ENCODE peak calls at places on chromosomes 5 and 9, in ten cellular contexts. One of them, this sample, is unnamed. For H3K4me1, the result is how much of the 10 kb centered on the place peaks cover.

GRCh38 chr5:176743136-176743827 is 67.1 kb upstream of the UNC5A start:
- DNase-seq in ovary: no peak
- DNase-seq in A549: no peak
- DNase-seq in heart right ventricle: no peak
- DNase-seq in spleen: peak
- DNase-seq in lung: peak
- DNase-seq in HCT116: no peak
- DNase-seq in right atrium auricular region: peak
- DNase-seq in cardiac muscle cell: no peak
- DNase-seq in CD4-positive, CD25-positive, alpha-beta regulatory T cell: no peak
- DNase-seq in this sample: peak

GRCh38 chr5:73382412-73382795 is 66.2 kb downstream of the FOXD1 start:
- DNase-seq in lung: no peak
- DNase-seq in HCT116: no peak
- DNase-seq in CD4-positive, CD25-positive, alpha-beta regulatory T cell: no peak
- DNase-seq in A549: no peak
- DNase-seq in spleen: no peak
- DNase-seq in cardiac muscle cell: no peak
- DNase-seq in heart right ventricle: no peak
- DNase-seq in right atrium auricular region: no peak
- DNase-seq in ovary: no peak
- DNase-seq in this sample: no peak

GRCh38 chr5:134905246-134905996 is 490 bp downstream of the PCBD2 start:
- DNase-seq in heart right ventricle: no peak
- DNase-seq in spleen: peak
- DNase-seq in HCT116: peak
- DNase-seq in CD4-positive, CD25-positive, alpha-beta regulatory T cell: peak
- DNase-seq in cardiac muscle cell: peak
- DNase-seq in ovary: peak
- DNase-seq in right atrium auricular region: peak
- DNase-seq in lung: peak
- DNase-seq in A549: peak
- DNase-seq in this sample: peak

GRCh38 chr9:77735515-77735914 is 87.4 kb upstream of the GNA14 start:
- DNase-seq in heart right ventricle: peak
- DNase-seq in spleen: no peak
- DNase-seq in ovary: no peak
- DNase-seq in right atrium auricular region: no peak
- DNase-seq in A549: no peak
- DNase-seq in lung: no peak
- DNase-seq in CD4-positive, CD25-positive, alpha-beta regulatory T cell: no peak
- DNase-seq in HCT116: no peak
- DNase-seq in cardiac muscle cell: no peak
- DNase-seq in this sample: no peak

GRCh38 chr9:128861501-128861900 is 20.2 kb downstream of the KYAT1 start:
- DNase-seq in lung: no peak
- DNase-seq in spleen: peak
- DNase-seq in HCT116: no peak
- DNase-seq in A549: no peak
- DNase-seq in right atrium auricular region: no peak
- DNase-seq in ovary: no peak
- DNase-seq in cardiac muscle cell: no peak
- DNase-seq in heart right ventricle: no peak
- DNase-seq in CD4-positive, CD25-positive, alpha-beta regulatory T cell: no peak
- DNase-seq in this sample: no peak

GRCh38 chr9:121972501-121972981 is 120.6 kb downstream of the TTLL11 start:
- DNase-seq in cardiac muscle cell: no peak
- DNase-seq in heart right ventricle: no peak
- DNase-seq in right atrium auricular region: no peak
- DNase-seq in spleen: no peak
- DNase-seq in HCT116: peak
- DNase-seq in A549: peak
- DNase-seq in CD4-positive, CD25-positive, alpha-beta regulatory T cell: no peak
- DNase-seq in ovary: no peak
- DNase-seq in lung: peak
- DNase-seq in this sample: peak

GRCh38 chr9:27530915-27531762 is 1.5 kb upstream of the MOB3B start:
- DNase-seq in right atrium auricular region: no peak
- DNase-seq in cardiac muscle cell: no peak
- DNase-seq in spleen: no peak
- DNase-seq in A549: no peak
- DNase-seq in ovary: no peak
- DNase-seq in heart right ventricle: no peak
- DNase-seq in HCT116: no peak
- DNase-seq in CD4-positive, CD25-positive, alpha-beta regulatory T cell: no peak
- DNase-seq in lung: no peak
- DNase-seq in this sample: no peak

GRCh38 chr5:37005946-37006540 is 129.5 kb downstream of the NIPBL start:
- DNase-seq in spleen: no peak
- DNase-seq in CD4-positive, CD25-positive, alpha-beta regulatory T cell: peak
- DNase-seq in A549: peak
- DNase-seq in ovary: no peak
- DNase-seq in lung: no peak
- DNase-seq in right atrium auricular region: no peak
- DNase-seq in cardiac muscle cell: peak
- DNase-seq in HCT116: peak
- DNase-seq in heart right ventricle: no peak
- DNase-seq in this sample: no peak

GRCh38 chr5:403995-404394 is 39.0 kb upstream of the EXOC3 start:
- DNase-seq in CD4-positive, CD25-positive, alpha-beta regulatory T cell: no peak
- DNase-seq in lung: no peak
- DNase-seq in HCT116: no peak
- DNase-seq in cardiac muscle cell: no peak
- DNase-seq in ovary: no peak
- DNase-seq in right atrium auricular region: peak
- DNase-seq in heart right ventricle: no peak
- DNase-seq in A549: no peak
- DNase-seq in spleen: no peak
- DNase-seq in this sample: no peak

GRCh38 chr9:124011460-124012301 is at the start of gene LHX2:
- DNase-seq in lung: no peak
- DNase-seq in ovary: no peak
- DNase-seq in HCT116: peak
- DNase-seq in cardiac muscle cell: peak
- DNase-seq in spleen: peak
- DNase-seq in heart right ventricle: peak
- DNase-seq in right atrium auricular region: no peak
- DNase-seq in CD4-positive, CD25-positive, alpha-beta regulatory T cell: peak
- DNase-seq in A549: peak
- DNase-seq in this sample: peak

GRCh38 chr9:89501311-89501898 is 3.5 kb upstream of the SEMA4D start:
- DNase-seq in spleen: no peak
- DNase-seq in right atrium auricular region: no peak
- DNase-seq in CD4-positive, CD25-positive, alpha-beta regulatory T cell: no peak
- DNase-seq in heart right ventricle: no peak
- DNase-seq in HCT116: no peak
- DNase-seq in lung: no peak
- DNase-seq in cardiac muscle cell: no peak
- DNase-seq in ovary: no peak
- DNase-seq in A549: no peak
- DNase-seq in this sample: no peak

DNA sequence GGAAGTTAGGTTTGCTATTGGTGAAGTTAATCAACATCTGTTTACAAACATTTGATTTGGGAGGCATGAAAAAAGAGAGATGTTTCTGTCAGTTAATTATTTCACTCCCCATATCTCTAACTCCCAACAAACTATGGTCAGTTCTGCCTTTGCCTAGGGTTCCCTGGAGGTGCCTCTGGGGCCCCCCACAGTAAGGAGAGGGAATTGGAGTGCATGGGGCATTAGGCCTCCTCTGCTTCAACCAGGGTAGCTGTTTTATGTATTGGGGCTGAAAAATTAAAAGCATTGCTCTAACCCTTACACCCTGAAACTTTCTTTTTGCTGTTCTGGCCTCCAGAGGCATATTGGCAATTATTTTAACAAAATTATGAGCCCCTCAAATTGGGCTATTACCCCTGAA is 32.3 kb downstream of the RUSC2 start:
- DNase-seq in A549: no peak
- DNase-seq in CD4-positive, CD25-positive, alpha-beta regulatory T cell: no peak
- DNase-seq in lung: no peak
- DNase-seq in ovary: no peak
- DNase-seq in spleen: no peak
- DNase-seq in cardiac muscle cell: no peak
- DNase-seq in heart right ventricle: no peak
- DNase-seq in HCT116: no peak
- DNase-seq in right atrium auricular region: no peak
- DNase-seq in this sample: no peak
- H3K4me1 ChIP-seq in A549: half or more
- H3K4me1 ChIP-seq in CD4-positive, CD25-positive, alpha-beta regulatory T cell: under half
- H3K4me1 ChIP-seq in lung: half or more
- H3K4me1 ChIP-seq in ovary: under half
- H3K4me1 ChIP-seq in spleen: under half
- H3K4me1 ChIP-seq in cardiac muscle cell: under half
- H3K4me1 ChIP-seq in heart right ventricle: half or more
- H3K4me1 ChIP-seq in HCT116: under half
- H3K4me1 ChIP-seq in right atrium auricular region: under half
- H3K4me1 ChIP-seq in this sample: under half

DNA sequence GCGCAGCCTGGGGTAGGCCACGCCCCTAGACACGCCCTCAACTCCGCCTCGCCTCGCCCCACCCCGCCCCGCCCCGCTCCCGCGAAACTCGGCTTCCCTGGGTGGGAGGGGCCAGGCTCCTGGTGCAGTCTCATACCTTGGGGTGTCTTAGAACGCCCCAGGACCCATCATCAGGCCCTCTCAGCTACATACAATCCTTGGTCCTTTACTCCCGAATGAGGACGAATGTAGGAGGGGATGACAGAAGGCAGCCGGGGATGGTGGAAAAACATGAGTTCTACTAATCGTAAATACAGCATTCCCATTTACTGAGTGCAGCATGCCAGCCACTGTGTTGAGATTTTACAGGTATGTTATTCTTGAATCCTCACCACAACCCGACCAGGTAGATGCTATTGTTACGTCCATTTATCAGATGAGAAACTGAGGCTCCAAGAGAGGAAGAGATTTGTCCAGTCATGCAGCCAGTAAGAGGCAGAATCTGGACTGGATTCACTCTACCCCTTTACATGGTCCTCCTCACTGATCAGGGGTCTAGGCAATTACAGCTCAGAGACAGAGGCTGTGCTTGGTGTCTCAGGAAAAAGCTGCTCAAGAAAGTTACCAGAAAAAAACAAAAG is 6.8 kb downstream of the SH2D3C start:
- DNase-seq in heart right ventricle: no peak
- DNase-seq in spleen: no peak
- DNase-seq in HCT116: no peak
- DNase-seq in cardiac muscle cell: no peak
- DNase-seq in CD4-positive, CD25-positive, alpha-beta regulatory T cell: no peak
- DNase-seq in lung: no peak
- DNase-seq in ovary: no peak
- DNase-seq in A549: no peak
- DNase-seq in right atrium auricular region: no peak
- DNase-seq in this sample: no peak
- H3K4me1 ChIP-seq in heart right ventricle: under half
- H3K4me1 ChIP-seq in spleen: under half
- H3K4me1 ChIP-seq in HCT116: under half
- H3K4me1 ChIP-seq in cardiac muscle cell: under half
- H3K4me1 ChIP-seq in CD4-positive, CD25-positive, alpha-beta regulatory T cell: half or more
- H3K4me1 ChIP-seq in lung: under half
- H3K4me1 ChIP-seq in ovary: under half
- H3K4me1 ChIP-seq in A549: under half
- H3K4me1 ChIP-seq in right atrium auricular region: under half
- H3K4me1 ChIP-seq in this sample: under half

DNA sequence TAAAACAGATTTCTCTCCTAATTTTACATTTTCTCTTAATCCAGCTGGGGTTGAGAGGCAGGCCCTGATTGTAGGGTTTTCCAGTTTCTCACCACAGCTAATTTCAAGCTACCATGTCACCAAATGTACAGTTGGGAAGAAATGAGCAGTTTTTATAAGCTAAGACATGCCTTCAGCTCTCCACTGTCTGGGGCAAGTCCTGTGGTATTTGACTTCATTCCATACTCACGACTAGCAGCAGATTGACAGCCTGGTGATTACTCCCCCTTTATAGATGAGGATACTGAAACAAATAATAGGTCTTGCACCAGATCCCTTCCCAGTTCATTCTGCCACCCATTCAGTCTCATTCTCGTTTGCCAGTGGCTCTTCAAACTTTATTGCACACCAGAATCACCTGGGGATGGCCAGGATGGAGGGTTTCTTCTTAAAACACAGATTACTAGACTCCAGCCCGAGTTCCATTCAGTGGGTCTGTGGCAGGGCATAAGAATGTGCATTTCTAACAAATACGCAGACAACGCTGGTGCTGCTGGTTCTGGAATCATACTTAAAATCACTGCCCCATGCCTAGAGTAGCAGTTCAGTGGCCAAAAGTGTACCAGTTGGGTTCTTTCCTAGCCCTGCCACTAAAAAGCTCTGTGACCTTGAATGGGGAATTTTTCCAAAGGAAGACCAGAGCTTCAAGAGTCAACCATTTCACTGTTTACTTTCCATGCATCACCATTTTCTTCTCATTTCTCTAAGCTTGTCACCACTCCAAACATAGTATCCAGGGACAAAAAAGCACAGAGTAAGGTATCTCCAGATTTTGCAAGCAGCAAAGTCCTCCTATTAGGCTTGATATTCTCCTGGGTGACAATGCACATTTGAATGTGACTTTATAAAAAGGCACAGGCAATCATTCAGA is 64.3 kb downstream of the CSNK1A1 start:
- DNase-seq in spleen: no peak
- DNase-seq in ovary: no peak
- DNase-seq in CD4-positive, CD25-positive, alpha-beta regulatory T cell: no peak
- DNase-seq in right atrium auricular region: no peak
- DNase-seq in HCT116: no peak
- DNase-seq in lung: no peak
- DNase-seq in A549: no peak
- DNase-seq in heart right ventricle: no peak
- DNase-seq in cardiac muscle cell: no peak
- DNase-seq in this sample: no peak
- H3K4me1 ChIP-seq in spleen: under half
- H3K4me1 ChIP-seq in ovary: under half
- H3K4me1 ChIP-seq in CD4-positive, CD25-positive, alpha-beta regulatory T cell: under half
- H3K4me1 ChIP-seq in right atrium auricular region: under half
- H3K4me1 ChIP-seq in HCT116: half or more
- H3K4me1 ChIP-seq in lung: under half
- H3K4me1 ChIP-seq in A549: half or more
- H3K4me1 ChIP-seq in heart right ventricle: under half
- H3K4me1 ChIP-seq in cardiac muscle cell: under half
- H3K4me1 ChIP-seq in this sample: under half

DNA sequence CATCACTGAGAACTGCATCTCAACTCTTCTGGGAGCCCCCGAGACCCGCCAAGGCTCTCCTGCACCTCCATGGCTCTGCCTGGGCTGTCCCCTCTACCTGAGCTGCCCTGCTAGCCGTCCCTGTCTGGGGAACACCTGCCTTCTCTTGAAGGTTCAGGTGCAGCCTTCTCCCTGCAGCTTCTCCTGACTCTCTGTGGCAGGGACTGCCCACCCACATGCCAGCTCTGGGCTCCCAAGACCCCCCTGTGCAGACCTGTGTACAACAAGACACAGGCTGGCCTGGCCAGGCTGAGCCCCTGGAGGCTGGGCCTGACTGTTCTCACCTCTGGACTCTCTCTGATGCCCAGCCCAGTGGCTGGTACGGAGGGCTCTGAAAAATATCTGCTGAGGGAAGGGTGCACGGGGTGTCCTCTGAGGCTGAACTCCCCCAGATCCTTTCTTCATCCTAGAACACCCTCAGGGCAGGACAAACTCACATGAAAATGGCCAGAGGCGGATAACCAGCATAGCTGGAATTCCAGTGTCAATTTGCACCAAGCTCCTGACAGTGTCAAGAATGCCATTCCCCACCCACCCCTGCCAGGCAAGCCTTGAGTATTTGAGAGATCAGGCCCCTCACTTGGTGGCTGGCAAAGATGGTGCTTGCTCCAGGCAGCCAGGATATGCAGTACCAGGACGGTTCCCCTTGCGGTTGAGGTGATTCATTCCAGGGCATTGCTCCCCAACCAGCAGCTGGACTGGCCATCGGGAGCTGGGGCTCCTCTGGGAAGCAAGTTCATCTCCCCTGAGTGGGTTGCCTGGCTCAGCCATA is 40.9 kb upstream of the SLC25A51 start:
- DNase-seq in ovary: no peak
- DNase-seq in heart right ventricle: no peak
- DNase-seq in cardiac muscle cell: peak
- DNase-seq in spleen: no peak
- DNase-seq in A549: no peak
- DNase-seq in HCT116: no peak
- DNase-seq in right atrium auricular region: no peak
- DNase-seq in CD4-positive, CD25-positive, alpha-beta regulatory T cell: no peak
- DNase-seq in lung: no peak
- DNase-seq in this sample: no peak
- H3K4me1 ChIP-seq in ovary: under half
- H3K4me1 ChIP-seq in heart right ventricle: under half
- H3K4me1 ChIP-seq in cardiac muscle cell: under half
- H3K4me1 ChIP-seq in spleen: under half
- H3K4me1 ChIP-seq in A549: half or more
- H3K4me1 ChIP-seq in HCT116: half or more
- H3K4me1 ChIP-seq in right atrium auricular region: under half
- H3K4me1 ChIP-seq in CD4-positive, CD25-positive, alpha-beta regulatory T cell: under half
- H3K4me1 ChIP-seq in lung: under half
- H3K4me1 ChIP-seq in this sample: under half